ENCODE peak calls at places on chromosomes 13 and 19, in nine cellular contexts. One of them, this sample, is unnamed.

GRCh38 chr13:44936246-44936645 is 53.0 kb downstream of the NUFIP1 start:
- DNase-seq in skeletal muscle cell: no peak
- DNase-seq in LHCN-M2: no peak
- DNase-seq in NCI-H2107: no peak
- DNase-seq in RCC 7860: peak
- DNase-seq in GM18507: no peak
- DNase-seq in WTC11: no peak
- DNase-seq in M059J: peak
- DNase-seq in uterus: no peak
- DNase-seq in this sample: no peak

GRCh38 chr13:38753878-38754277 is 67.0 kb downstream of the FREM2 start:
- DNase-seq in skeletal muscle cell: no peak
- DNase-seq in LHCN-M2: no peak
- DNase-seq in NCI-H2107: no peak
- DNase-seq in RCC 7860: no peak
- DNase-seq in GM18507: no peak
- DNase-seq in WTC11: peak
- DNase-seq in M059J: no peak
- DNase-seq in uterus: no peak
- DNase-seq in this sample: no peak

GRCh38 chr13:24149306-24150032 is 11.1 kb upstream of the SPATA13 start:
- DNase-seq in skeletal muscle cell: no peak
- DNase-seq in LHCN-M2: peak
- DNase-seq in NCI-H2107: no peak
- DNase-seq in RCC 7860: no peak
- DNase-seq in GM18507: no peak
- DNase-seq in WTC11: no peak
- DNase-seq in M059J: peak
- DNase-seq in uterus: no peak
- DNase-seq in this sample: no peak

GRCh38 chr19:12162513-12162881 is 399 bp upstream of the ZNF136 start:
- DNase-seq in skeletal muscle cell: no peak
- DNase-seq in LHCN-M2: no peak
- DNase-seq in NCI-H2107: no peak
- DNase-seq in RCC 7860: no peak
- DNase-seq in GM18507: no peak
- DNase-seq in WTC11: no peak
- DNase-seq in M059J: no peak
- DNase-seq in uterus: no peak
- DNase-seq in this sample: no peak

GRCh38 chr13:113933901-113934300 is 40.0 kb downstream of the C13orf46 start:
- DNase-seq in skeletal muscle cell: no peak
- DNase-seq in LHCN-M2: no peak
- DNase-seq in NCI-H2107: no peak
- DNase-seq in RCC 7860: no peak
- DNase-seq in GM18507: no peak
- DNase-seq in WTC11: no peak
- DNase-seq in M059J: no peak
- DNase-seq in uterus: peak
- DNase-seq in this sample: no peak

GRCh38 chr13:77692746-77693448 is 4.6 kb upstream of the SLAIN1 start:
- DNase-seq in skeletal muscle cell: no peak
- DNase-seq in LHCN-M2: no peak
- DNase-seq in NCI-H2107: no peak
- DNase-seq in RCC 7860: no peak
- DNase-seq in GM18507: no peak
- DNase-seq in WTC11: no peak
- DNase-seq in M059J: no peak
- DNase-seq in uterus: no peak
- DNase-seq in this sample: no peak

GRCh38 chr19:310781-311496 is 19.7 kb upstream of the PLPP2 start:
- DNase-seq in skeletal muscle cell: no peak
- DNase-seq in LHCN-M2: no peak
- DNase-seq in NCI-H2107: no peak
- DNase-seq in RCC 7860: no peak
- DNase-seq in GM18507: no peak
- DNase-seq in WTC11: no peak
- DNase-seq in M059J: no peak
- DNase-seq in uterus: peak
- DNase-seq in this sample: no peak

GRCh38 chr19:10403137-10404021 is at the start of gene CDC37:
- DNase-seq in skeletal muscle cell: peak
- DNase-seq in LHCN-M2: peak
- DNase-seq in NCI-H2107: peak
- DNase-seq in RCC 7860: peak
- DNase-seq in GM18507: peak
- DNase-seq in WTC11: peak
- DNase-seq in M059J: peak
- DNase-seq in uterus: peak
- DNase-seq in this sample: peak

GRCh38 chr13:50526771-50527567 is 316.5 kb downstream of the DLEU7 start:
- DNase-seq in skeletal muscle cell: no peak
- DNase-seq in LHCN-M2: no peak
- DNase-seq in NCI-H2107: peak
- DNase-seq in RCC 7860: no peak
- DNase-seq in GM18507: no peak
- DNase-seq in WTC11: no peak
- DNase-seq in M059J: no peak
- DNase-seq in uterus: no peak
- DNase-seq in this sample: no peak

GRCh38 chr13:98405690-98406344 is 171.1 kb downstream of the STK24 start:
- DNase-seq in skeletal muscle cell: no peak
- DNase-seq in LHCN-M2: no peak
- DNase-seq in NCI-H2107: no peak
- DNase-seq in RCC 7860: no peak
- DNase-seq in GM18507: no peak
- DNase-seq in WTC11: no peak
- DNase-seq in M059J: no peak
- DNase-seq in uterus: no peak
- DNase-seq in this sample: no peak

GRCh38 chr19:31356587-31357314 is 7.5 kb upstream of the TSHZ3 start:
- DNase-seq in skeletal muscle cell: no peak
- DNase-seq in LHCN-M2: no peak
- DNase-seq in NCI-H2107: no peak
- DNase-seq in RCC 7860: no peak
- DNase-seq in GM18507: no peak
- DNase-seq in WTC11: peak
- DNase-seq in M059J: no peak
- DNase-seq in uterus: no peak
- DNase-seq in this sample: peak

GRCh38 chr19:7246601-7247000 is 47.6 kb downstream of the INSR start:
- DNase-seq in skeletal muscle cell: no peak
- DNase-seq in LHCN-M2: no peak
- DNase-seq in NCI-H2107: no peak
- DNase-seq in RCC 7860: no peak
- DNase-seq in GM18507: no peak
- DNase-seq in WTC11: no peak
- DNase-seq in M059J: no peak
- DNase-seq in uterus: no peak
- DNase-seq in this sample: no peak

GRCh38 chr13:30572859-30573275 is 44.9 kb upstream of the USPL1 start:
- DNase-seq in skeletal muscle cell: peak
- DNase-seq in LHCN-M2: peak
- DNase-seq in NCI-H2107: peak
- DNase-seq in RCC 7860: peak
- DNase-seq in GM18507: peak
- DNase-seq in WTC11: no peak
- DNase-seq in M059J: peak
- DNase-seq in uterus: no peak
- DNase-seq in this sample: no peak

GRCh38 chr13:29543230-29544215 is 52.0 kb downstream of the SLC7A1 start:
- DNase-seq in skeletal muscle cell: no peak
- DNase-seq in LHCN-M2: no peak
- DNase-seq in NCI-H2107: no peak
- DNase-seq in RCC 7860: peak
- DNase-seq in GM18507: peak
- DNase-seq in WTC11: no peak
- DNase-seq in M059J: peak
- DNase-seq in uterus: no peak
- DNase-seq in this sample: no peak

GRCh38 chr13:25180795-25181537 is 8.9 kb upstream of the AMER2 start:
- DNase-seq in skeletal muscle cell: no peak
- DNase-seq in LHCN-M2: no peak
- DNase-seq in NCI-H2107: no peak
- DNase-seq in RCC 7860: no peak
- DNase-seq in GM18507: no peak
- DNase-seq in WTC11: no peak
- DNase-seq in M059J: no peak
- DNase-seq in uterus: no peak
- DNase-seq in this sample: no peak

GRCh38 chr19:49856574-49857021 is 5.6 kb downstream of the PTOV1 start:
- DNase-seq in skeletal muscle cell: no peak
- DNase-seq in LHCN-M2: no peak
- DNase-seq in NCI-H2107: no peak
- DNase-seq in RCC 7860: no peak
- DNase-seq in GM18507: no peak
- DNase-seq in WTC11: no peak
- DNase-seq in M059J: no peak
- DNase-seq in uterus: no peak
- DNase-seq in this sample: no peak

GRCh38 chr13:72716776-72717175 is 10.7 kb downstream of the MZT1 start:
- DNase-seq in skeletal muscle cell: no peak
- DNase-seq in LHCN-M2: no peak
- DNase-seq in NCI-H2107: no peak
- DNase-seq in RCC 7860: no peak
- DNase-seq in GM18507: no peak
- DNase-seq in WTC11: no peak
- DNase-seq in M059J: no peak
- DNase-seq in uterus: no peak
- DNase-seq in this sample: no peak

GRCh38 chr19:5903054-5903501 is 512 bp downstream of the NDUFA11 start:
- DNase-seq in skeletal muscle cell: no peak
- DNase-seq in LHCN-M2: peak
- DNase-seq in NCI-H2107: no peak
- DNase-seq in RCC 7860: no peak
- DNase-seq in GM18507: no peak
- DNase-seq in WTC11: no peak
- DNase-seq in M059J: peak
- DNase-seq in uterus: no peak
- DNase-seq in this sample: no peak

GRCh38 chr19:56091751-56092546 is 29.1 kb downstream of the ZNF787 start:
- DNase-seq in skeletal muscle cell: no peak
- DNase-seq in LHCN-M2: no peak
- DNase-seq in NCI-H2107: peak
- DNase-seq in RCC 7860: peak
- DNase-seq in GM18507: no peak
- DNase-seq in WTC11: no peak
- DNase-seq in M059J: no peak
- DNase-seq in uterus: no peak
- DNase-seq in this sample: no peak

GRCh38 chr13:105971312-105971711 is 564.1 kb downstream of the EFNB2 start:
- DNase-seq in skeletal muscle cell: no peak
- DNase-seq in LHCN-M2: no peak
- DNase-seq in NCI-H2107: no peak
- DNase-seq in RCC 7860: no peak
- DNase-seq in GM18507: no peak
- DNase-seq in WTC11: no peak
- DNase-seq in M059J: peak
- DNase-seq in uterus: no peak
- DNase-seq in this sample: no peak

GRCh38 chr13:97515643-97516042 is 81.7 kb downstream of the RAP2A start:
- DNase-seq in skeletal muscle cell: no peak
- DNase-seq in LHCN-M2: no peak
- DNase-seq in NCI-H2107: no peak
- DNase-seq in RCC 7860: no peak
- DNase-seq in GM18507: no peak
- DNase-seq in WTC11: no peak
- DNase-seq in M059J: no peak
- DNase-seq in uterus: no peak
- DNase-seq in this sample: no peak

GRCh38 chr13:19673473-19674430 is 40.3 kb downstream of the MPHOSPH8 start:
- DNase-seq in skeletal muscle cell: no peak
- DNase-seq in LHCN-M2: no peak
- DNase-seq in NCI-H2107: no peak
- DNase-seq in RCC 7860: no peak
- DNase-seq in GM18507: no peak
- DNase-seq in WTC11: no peak
- DNase-seq in M059J: no peak
- DNase-seq in uterus: no peak
- DNase-seq in this sample: no peak

GRCh38 chr13:74869846-74870245 is 612.1 kb downstream of the TBC1D4 start:
- DNase-seq in skeletal muscle cell: no peak
- DNase-seq in LHCN-M2: peak
- DNase-seq in NCI-H2107: no peak
- DNase-seq in RCC 7860: no peak
- DNase-seq in GM18507: no peak
- DNase-seq in WTC11: no peak
- DNase-seq in M059J: peak
- DNase-seq in uterus: no peak
- DNase-seq in this sample: no peak

GRCh38 chr19:42531313-42531712 is 3.0 kb upstream of the CEACAM1 start:
- DNase-seq in skeletal muscle cell: no peak
- DNase-seq in LHCN-M2: no peak
- DNase-seq in NCI-H2107: no peak
- DNase-seq in RCC 7860: no peak
- DNase-seq in GM18507: no peak
- DNase-seq in WTC11: no peak
- DNase-seq in M059J: no peak
- DNase-seq in uterus: no peak
- DNase-seq in this sample: no peak

GRCh38 chr13:29991343-29991742 is 140.9 kb upstream of the UBL3 start:
- DNase-seq in skeletal muscle cell: peak
- DNase-seq in LHCN-M2: peak
- DNase-seq in NCI-H2107: no peak
- DNase-seq in RCC 7860: peak
- DNase-seq in GM18507: no peak
- DNase-seq in WTC11: no peak
- DNase-seq in M059J: peak
- DNase-seq in uterus: no peak
- DNase-seq in this sample: no peak

GRCh38 chr13:45456196-45456972 is 8.4 kb upstream of the COG3 start:
- DNase-seq in skeletal muscle cell: peak
- DNase-seq in LHCN-M2: peak
- DNase-seq in NCI-H2107: no peak
- DNase-seq in RCC 7860: no peak
- DNase-seq in GM18507: no peak
- DNase-seq in WTC11: no peak
- DNase-seq in M059J: peak
- DNase-seq in uterus: no peak
- DNase-seq in this sample: no peak

GRCh38 chr13:42883771-42884170 is 102.4 kb downstream of the FAM216B start:
- DNase-seq in skeletal muscle cell: peak
- DNase-seq in LHCN-M2: peak
- DNase-seq in NCI-H2107: peak
- DNase-seq in RCC 7860: no peak
- DNase-seq in GM18507: no peak
- DNase-seq in WTC11: no peak
- DNase-seq in M059J: peak
- DNase-seq in uterus: no peak
- DNase-seq in this sample: peak

GRCh38 chr13:23695711-23696512 is 125.7 kb downstream of the TNFRSF19 start:
- DNase-seq in skeletal muscle cell: no peak
- DNase-seq in LHCN-M2: no peak
- DNase-seq in NCI-H2107: no peak
- DNase-seq in RCC 7860: no peak
- DNase-seq in GM18507: peak
- DNase-seq in WTC11: peak
- DNase-seq in M059J: no peak
- DNase-seq in uterus: no peak
- DNase-seq in this sample: peak

GRCh38 chr19:10105241-10106099 is 692 bp upstream of the PPAN start:
- DNase-seq in skeletal muscle cell: no peak
- DNase-seq in LHCN-M2: no peak
- DNase-seq in NCI-H2107: no peak
- DNase-seq in RCC 7860: no peak
- DNase-seq in GM18507: no peak
- DNase-seq in WTC11: no peak
- DNase-seq in M059J: no peak
- DNase-seq in uterus: no peak
- DNase-seq in this sample: no peak

GRCh38 chr13:67283602-67284001 is 53.5 kb upstream of the PCDH9 start:
- DNase-seq in skeletal muscle cell: no peak
- DNase-seq in LHCN-M2: no peak
- DNase-seq in NCI-H2107: no peak
- DNase-seq in RCC 7860: no peak
- DNase-seq in GM18507: no peak
- DNase-seq in WTC11: no peak
- DNase-seq in M059J: no peak
- DNase-seq in uterus: no peak
- DNase-seq in this sample: no peak

GRCh38 chr19:57748029-57748428 is 1.4 kb downstream of the ZNF776 start:
- DNase-seq in skeletal muscle cell: no peak
- DNase-seq in LHCN-M2: no peak
- DNase-seq in NCI-H2107: no peak
- DNase-seq in RCC 7860: no peak
- DNase-seq in GM18507: no peak
- DNase-seq in WTC11: no peak
- DNase-seq in M059J: no peak
- DNase-seq in uterus: no peak
- DNase-seq in this sample: no peak

This sample was measured in glutamatergic neuron.